ENCODE peak calls at places on chromosomes 2 and 18, in six cellular contexts. U is H1, X is K562, D is HepG2, W is IMR-90, I is SK-N-SH. J is an unnamed sample.

GRCh38 chr2:129480790-129481189 is 498.7 kb upstream of the RAB6C start:
- DNase-seq in I (no peak), W (no peak), D (no peak), U (no peak), X (no peak), J (no peak)

GRCh38 chr2:237627463-237628321 is at the start of gene LRRFIP1:
- DNase-seq in W (no peak), U (no peak), I (peak), D (no peak), X (no peak), J (no peak)

GRCh38 chr2:2660789-2661355 is 329.8 kb upstream of the MYT1L start:
- DNase-seq in X (no peak), I (no peak), W (peak), D (no peak), U (no peak), J (no peak)

GRCh38 chr2:119820275-119820674 is 60.6 kb downstream of the PTPN4 start:
- DNase-seq in I (peak), X (no peak), D (no peak), W (peak), U (no peak), J (no peak)

GRCh38 chr2:57177176-57177575 is 869.4 kb upstream of the VRK2 start:
- DNase-seq in W (no peak), U (no peak), X (no peak), D (no peak), I (no peak), J (no peak)

GRCh38 chr2:147862859-147863516 is 18.2 kb downstream of the ACVR2A start:
- DNase-seq in U (no peak), I (no peak), D (peak), W (no peak), X (no peak), J (no peak)

GRCh38 chr18:55287935-55288868 is 299.8 kb downstream of the TCF4 start:
- DNase-seq in D (no peak), X (no peak), W (no peak), U (no peak), I (no peak), J (no peak)

GRCh38 chr2:69975853-69976462 is 14.5 kb upstream of the ASPRV1 start:
- DNase-seq in X (peak), D (peak), U (no peak), W (no peak), I (no peak), J (no peak)

GRCh38 chr18:64966667-64967066 is 784.1 kb upstream of the CDH7 start:
- DNase-seq in W (no peak), D (no peak), U (no peak), I (peak), X (no peak), J (no peak)

GRCh38 chr2:23587330-23587729 is 202.4 kb downstream of the KLHL29 start:
- DNase-seq in W (no peak), I (peak), D (no peak), X (no peak), U (no peak), J (no peak)

GRCh38 chr2:102258386-102259074 is 52.8 kb upstream of the IL1RL1 start:
- DNase-seq in I (no peak), X (no peak), W (peak), U (no peak), D (no peak), J (peak)

GRCh38 chr2:149744845-149745244 is 157.3 kb upstream of the MMADHC start:
- DNase-seq in W (peak), U (no peak), D (no peak), X (no peak), I (no peak), J (no peak)

DNA sequence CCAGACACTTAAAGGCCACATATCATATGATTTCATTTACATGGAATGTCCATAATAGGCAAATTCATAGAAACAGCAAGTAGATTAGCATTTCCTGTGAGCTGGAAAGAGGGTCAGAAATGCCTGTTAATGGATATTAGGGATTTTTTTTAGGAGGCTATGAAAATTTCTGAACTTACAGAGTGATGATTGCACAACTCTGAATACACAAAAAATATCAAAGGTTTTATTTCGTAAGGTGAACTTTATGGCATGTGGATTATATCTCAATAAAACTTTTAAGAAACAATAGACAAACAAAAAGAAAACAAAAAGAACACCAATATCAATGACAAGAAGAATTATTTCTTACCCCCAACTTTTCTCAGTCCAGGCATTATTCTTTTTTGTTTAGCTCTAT is 1207.6 kb downstream of the SUCLG1 start:
- DNase-seq in X (no peak), W (no peak), I (no peak), D (no peak), U (no peak), J (no peak)
- TF ChIP-seq RFX5 in X (no peak), W (no peak), I (no peak), D (no peak), U (no peak), J (no peak)

DNA sequence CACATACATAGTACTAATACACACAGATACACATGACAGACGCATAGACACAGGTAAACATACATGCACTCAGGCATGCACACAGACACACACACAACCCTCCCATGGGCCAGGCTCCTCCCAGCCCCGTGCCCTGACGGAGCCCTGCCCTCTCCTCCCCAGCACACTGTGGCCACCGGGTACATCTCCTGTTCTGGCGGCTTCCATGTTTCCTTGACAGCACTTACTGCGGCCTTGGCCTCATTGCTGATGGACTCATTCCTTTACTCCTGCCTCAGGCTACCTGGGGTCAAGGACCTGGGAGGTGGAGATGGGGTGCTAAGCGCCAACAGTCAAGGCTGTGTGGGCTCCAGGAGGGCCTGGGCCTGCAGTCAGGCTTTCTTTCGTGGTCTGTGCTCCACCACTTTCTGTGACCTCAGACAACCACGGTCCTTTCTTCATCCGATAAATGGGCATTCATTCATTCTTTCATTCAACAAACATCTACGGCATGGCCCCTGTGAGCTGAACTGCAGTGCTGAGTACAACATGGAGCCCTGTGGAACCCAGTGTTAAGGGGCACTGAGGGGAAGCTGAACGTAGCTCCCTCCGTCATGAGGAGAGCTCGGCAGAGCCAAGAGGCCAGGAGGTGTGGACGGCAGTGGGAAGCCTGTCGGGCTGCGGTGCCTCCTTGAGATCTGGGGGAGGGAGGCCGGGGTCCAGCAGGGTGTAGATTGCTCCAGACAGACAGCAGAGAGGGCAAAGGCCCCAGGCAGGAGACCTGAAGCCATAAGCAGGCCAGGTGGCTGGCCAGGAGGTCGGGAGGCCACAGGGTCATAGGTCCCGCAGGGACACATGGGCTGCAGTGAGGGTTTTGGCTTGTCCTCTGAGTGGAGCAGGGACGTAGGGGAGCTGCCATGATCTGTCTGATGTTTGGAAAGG is 190.4 kb upstream of the HDAC4 start:
- DNase-seq in W (no peak), D (no peak), X (no peak), U (no peak), I (no peak), J (no peak)
- TF ChIP-seq RFX5 in W (no peak), D (no peak), X (no peak), U (no peak), I (no peak), J (no peak)

DNA sequence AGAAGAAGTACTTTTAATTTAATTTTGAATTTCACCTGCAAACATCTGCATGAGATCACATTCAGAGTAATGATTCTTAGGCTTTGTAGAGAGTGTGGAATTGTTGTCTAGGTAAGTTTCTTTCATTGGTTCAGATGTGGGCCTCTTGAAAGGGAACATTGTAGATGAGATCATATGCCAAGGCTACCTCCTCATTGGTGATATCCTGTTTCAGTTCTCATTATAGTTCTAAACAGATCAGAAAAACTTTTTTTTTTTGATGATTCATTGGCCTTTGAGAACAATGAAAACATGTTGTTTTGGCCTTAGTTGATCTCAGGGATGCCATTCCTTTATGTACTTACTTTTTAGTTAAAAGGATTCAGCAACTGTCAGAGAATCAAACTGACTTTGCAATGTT is 44.5 kb downstream of the EML6 start:
- DNase-seq in U (no peak), W (peak), I (no peak), X (no peak), D (no peak), J (no peak)
- TF ChIP-seq RFX5 in U (no peak), W (no peak), I (no peak), X (no peak), D (no peak), J (no peak)

GRCh38 chr2:40255118-40255517 is 196.8 kb downstream of the SLC8A1 start:
- DNase-seq in D (no peak), I (no peak), U (no peak), X (no peak), W (no peak), J (no peak)

GRCh38 chr2:40259900-40260299 is 192.0 kb downstream of the SLC8A1 start:
- DNase-seq in U (no peak), I (no peak), W (no peak), X (no peak), D (no peak), J (no peak)

GRCh38 chr2:40257812-40258457 is 194.0 kb downstream of the SLC8A1 start:
- DNase-seq in U (no peak), W (no peak), D (no peak), X (no peak), I (no peak), J (no peak)

GRCh38 chr2:40256008-40256407 is 195.9 kb downstream of the SLC8A1 start:
- DNase-seq in W (no peak), X (no peak), D (no peak), I (no peak), U (no peak), J (no peak)

GRCh38 chr2:40256649-40257048 is 195.2 kb downstream of the SLC8A1 start:
- DNase-seq in U (peak), D (peak), I (peak), W (no peak), X (no peak), J (peak)
- TF ChIP-seq RFX5 in U (no peak), D (no peak), I (no peak), W (no peak), X (no peak), J (no peak)

DNA sequence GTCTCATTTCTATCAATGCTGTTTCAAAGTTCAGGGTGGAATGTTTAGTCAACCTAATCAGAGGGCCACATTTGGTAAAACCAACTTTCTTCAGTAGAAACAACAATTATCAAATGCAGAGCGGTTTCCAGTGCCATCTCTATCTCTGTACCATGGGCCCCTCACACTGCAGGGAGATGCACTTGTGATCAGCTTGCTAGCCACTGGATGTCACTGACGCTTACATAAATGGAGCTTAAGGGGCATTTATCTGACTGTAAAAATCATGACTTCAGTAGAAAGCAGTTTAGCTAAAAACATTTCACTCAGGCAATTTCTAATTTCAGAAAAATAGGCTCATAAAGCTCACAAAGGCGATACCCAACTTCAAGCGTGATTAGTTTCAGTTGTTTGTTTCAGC is 678.0 kb downstream of the ZEB2 start:
- DNase-seq in W (peak), U (no peak), I (peak), D (no peak), X (no peak), J (peak)
- TF ChIP-seq RFX5 in W (no peak), U (no peak), I (no peak), D (no peak), X (no peak), J (no peak)

DNA sequence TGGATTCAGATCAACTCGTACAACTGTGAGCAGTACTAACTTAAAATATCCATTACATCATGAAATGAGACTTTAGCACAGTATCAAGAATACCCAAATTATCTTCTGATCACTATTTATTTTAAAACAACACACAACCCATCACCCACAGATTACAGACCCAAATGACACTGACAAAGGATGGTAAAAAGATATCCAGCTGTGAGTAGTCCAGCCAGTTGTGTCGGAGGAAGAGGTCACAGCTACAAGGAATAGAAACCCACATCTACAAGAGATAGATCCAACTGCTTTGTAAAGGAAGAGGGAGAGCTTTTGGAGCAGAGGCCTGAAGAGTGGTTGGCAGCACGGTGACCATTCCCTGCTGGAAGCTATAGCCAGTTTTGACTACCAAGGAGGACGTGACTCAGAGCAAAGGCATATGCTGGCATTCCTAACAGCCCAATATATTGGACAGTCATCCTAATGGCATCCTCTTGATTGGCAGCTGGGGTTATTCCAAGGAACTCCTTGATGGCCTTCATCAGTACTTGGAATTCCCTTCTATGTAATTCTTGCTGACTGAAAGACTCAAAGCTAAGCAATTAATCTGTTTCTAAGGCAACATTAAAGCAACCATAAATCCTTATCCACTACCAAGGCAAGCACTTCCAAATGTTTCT is 17.1 kb downstream of the SLC8A1 start:
- DNase-seq in W (peak), X (no peak), D (no peak), U (no peak), I (no peak), J (peak)
- TF ChIP-seq RFX5 in W (no peak), X (no peak), D (no peak), U (no peak), I (no peak), J (no peak)

DNA sequence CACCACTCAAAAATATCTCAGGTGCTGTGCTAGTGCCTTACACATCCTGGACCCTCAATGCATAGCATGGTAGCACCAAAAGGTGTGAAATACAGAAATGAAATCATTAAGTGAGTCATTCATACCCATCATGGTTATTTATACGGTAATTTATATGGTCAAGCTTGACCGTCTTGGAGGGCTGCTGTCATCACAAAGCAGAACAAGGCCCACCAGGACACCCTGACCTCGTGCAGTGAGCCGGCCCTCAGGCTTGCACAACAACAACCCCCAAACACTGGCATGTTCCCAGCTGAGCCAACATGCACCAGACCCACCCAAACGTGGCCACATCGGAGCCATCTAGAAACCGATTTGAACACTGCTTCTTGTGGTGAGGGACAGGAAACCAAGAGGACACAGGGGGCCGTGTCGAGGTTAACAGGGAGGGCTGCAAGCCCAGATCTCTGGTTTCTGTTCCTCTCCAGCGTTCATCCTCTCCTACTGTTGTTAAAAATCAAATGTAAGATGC is 378.5 kb upstream of the ID2 start:
- DNase-seq in U (no peak), I (no peak), D (no peak), W (no peak), X (no peak), J (no peak)
- TF ChIP-seq RFX5 in U (no peak), I (no peak), D (no peak), W (no peak), X (no peak), J (no peak)

GRCh38 chr18:9987931-9988330 is 74.1 kb downstream of the VAPA start:
- DNase-seq in W (no peak), I (no peak), D (peak), U (no peak), X (no peak), J (no peak)
- TF ChIP-seq RFX5 in W (no peak), I (no peak), D (no peak), U (no peak), X (no peak), J (no peak)

J was measured in A549.